ENCODE peak calls at places on chromosomes 16 and 17, in ten cellular contexts. One of them, this sample, is unnamed.

GRCh38 chr17:74530751-74531150 is 524 bp downstream of the CD300LB start:
- DNase-seq in heart left ventricle: no peak
- DNase-seq in stimulated activated CD4-positive, alpha-beta T cell treated with anti-CD3 and anti-CD28 coated beads, Interleukin-2, amount 100 ng/mL, for 24 hours: no peak
- DNase-seq in A549: no peak
- DNase-seq in MM.1S: no peak
- DNase-seq in WTC11: no peak
- DNase-seq in skeletal muscle cell: no peak
- DNase-seq in NCI-H1105: no peak
- DNase-seq in activated T-cell treated with anti-CD3 and anti-CD28 coated beads, Interleukin-2, amount 50 U/mL, for 72 hours: no peak
- DNase-seq in NCI-H82: no peak
- DNase-seq in this sample: no peak

GRCh38 chr17:8186446-8186786 is 3.6 kb downstream of the BORCS6 start:
- DNase-seq in MM.1S: no peak
- DNase-seq in WTC11: no peak
- DNase-seq in NCI-H82: no peak
- DNase-seq in A549: no peak
- DNase-seq in skeletal muscle cell: no peak
- DNase-seq in activated T-cell treated with anti-CD3 and anti-CD28 coated beads, Interleukin-2, amount 50 U/mL, for 72 hours: no peak
- DNase-seq in stimulated activated CD4-positive, alpha-beta T cell treated with anti-CD3 and anti-CD28 coated beads, Interleukin-2, amount 100 ng/mL, for 24 hours: no peak
- DNase-seq in heart left ventricle: no peak
- DNase-seq in NCI-H1105: no peak
- DNase-seq in this sample: no peak

GRCh38 chr16:71628810-71629209 is 2.8 kb downstream of the MARVELD3 start:
- DNase-seq in NCI-H82: no peak
- DNase-seq in skeletal muscle cell: peak
- DNase-seq in stimulated activated CD4-positive, alpha-beta T cell treated with anti-CD3 and anti-CD28 coated beads, Interleukin-2, amount 100 ng/mL, for 24 hours: no peak
- DNase-seq in heart left ventricle: no peak
- DNase-seq in NCI-H1105: no peak
- DNase-seq in WTC11: no peak
- DNase-seq in A549: no peak
- DNase-seq in activated T-cell treated with anti-CD3 and anti-CD28 coated beads, Interleukin-2, amount 50 U/mL, for 72 hours: no peak
- DNase-seq in MM.1S: no peak
- DNase-seq in this sample: peak

GRCh38 chr16:2749476-2749875 is 3.0 kb upstream of the SRRM2 start:
- DNase-seq in activated T-cell treated with anti-CD3 and anti-CD28 coated beads, Interleukin-2, amount 50 U/mL, for 72 hours: no peak
- DNase-seq in A549: no peak
- DNase-seq in NCI-H1105: no peak
- DNase-seq in heart left ventricle: no peak
- DNase-seq in NCI-H82: no peak
- DNase-seq in WTC11: no peak
- DNase-seq in stimulated activated CD4-positive, alpha-beta T cell treated with anti-CD3 and anti-CD28 coated beads, Interleukin-2, amount 100 ng/mL, for 24 hours: no peak
- DNase-seq in MM.1S: no peak
- DNase-seq in skeletal muscle cell: no peak
- DNase-seq in this sample: peak

GRCh38 chr17:77035526-77035925 is 105.2 kb upstream of the SEC14L1 start:
- DNase-seq in NCI-H82: no peak
- DNase-seq in A549: no peak
- DNase-seq in skeletal muscle cell: no peak
- DNase-seq in WTC11: no peak
- DNase-seq in heart left ventricle: no peak
- DNase-seq in NCI-H1105: no peak
- DNase-seq in MM.1S: no peak
- DNase-seq in activated T-cell treated with anti-CD3 and anti-CD28 coated beads, Interleukin-2, amount 50 U/mL, for 72 hours: no peak
- DNase-seq in stimulated activated CD4-positive, alpha-beta T cell treated with anti-CD3 and anti-CD28 coated beads, Interleukin-2, amount 100 ng/mL, for 24 hours: no peak
- DNase-seq in this sample: no peak

GRCh38 chr17:80832266-80832676 is 159.4 kb upstream of the CHMP6 start:
- DNase-seq in WTC11: peak
- DNase-seq in MM.1S: no peak
- DNase-seq in skeletal muscle cell: no peak
- DNase-seq in heart left ventricle: no peak
- DNase-seq in NCI-H82: peak
- DNase-seq in A549: peak
- DNase-seq in NCI-H1105: peak
- DNase-seq in stimulated activated CD4-positive, alpha-beta T cell treated with anti-CD3 and anti-CD28 coated beads, Interleukin-2, amount 100 ng/mL, for 24 hours: no peak
- DNase-seq in activated T-cell treated with anti-CD3 and anti-CD28 coated beads, Interleukin-2, amount 50 U/mL, for 72 hours: no peak
- DNase-seq in this sample: peak

GRCh38 chr17:77371117-77371887 is 230.5 kb downstream of the SEC14L1 start:
- DNase-seq in stimulated activated CD4-positive, alpha-beta T cell treated with anti-CD3 and anti-CD28 coated beads, Interleukin-2, amount 100 ng/mL, for 24 hours: no peak
- DNase-seq in NCI-H1105: no peak
- DNase-seq in NCI-H82: no peak
- DNase-seq in WTC11: no peak
- DNase-seq in activated T-cell treated with anti-CD3 and anti-CD28 coated beads, Interleukin-2, amount 50 U/mL, for 72 hours: no peak
- DNase-seq in MM.1S: peak
- DNase-seq in skeletal muscle cell: no peak
- DNase-seq in heart left ventricle: no peak
- DNase-seq in A549: no peak
- DNase-seq in this sample: peak

GRCh38 chr16:876523-877241 is 76.1 kb upstream of the GNG13 start:
- DNase-seq in activated T-cell treated with anti-CD3 and anti-CD28 coated beads, Interleukin-2, amount 50 U/mL, for 72 hours: no peak
- DNase-seq in MM.1S: no peak
- DNase-seq in stimulated activated CD4-positive, alpha-beta T cell treated with anti-CD3 and anti-CD28 coated beads, Interleukin-2, amount 100 ng/mL, for 24 hours: no peak
- DNase-seq in heart left ventricle: no peak
- DNase-seq in NCI-H1105: no peak
- DNase-seq in skeletal muscle cell: no peak
- DNase-seq in A549: no peak
- DNase-seq in NCI-H82: no peak
- DNase-seq in WTC11: no peak
- DNase-seq in this sample: no peak

GRCh38 chr16:77599793-77600415 is 122.4 kb upstream of the NUDT7 start:
- DNase-seq in heart left ventricle: no peak
- DNase-seq in activated T-cell treated with anti-CD3 and anti-CD28 coated beads, Interleukin-2, amount 50 U/mL, for 72 hours: peak
- DNase-seq in MM.1S: peak
- DNase-seq in NCI-H1105: peak
- DNase-seq in WTC11: no peak
- DNase-seq in NCI-H82: peak
- DNase-seq in stimulated activated CD4-positive, alpha-beta T cell treated with anti-CD3 and anti-CD28 coated beads, Interleukin-2, amount 100 ng/mL, for 24 hours: no peak
- DNase-seq in skeletal muscle cell: no peak
- DNase-seq in A549: peak
- DNase-seq in this sample: peak

GRCh38 chr17:15406081-15406480 is 61.3 kb downstream of the CDRT4 start:
- DNase-seq in NCI-H1105: no peak
- DNase-seq in activated T-cell treated with anti-CD3 and anti-CD28 coated beads, Interleukin-2, amount 50 U/mL, for 72 hours: no peak
- DNase-seq in heart left ventricle: no peak
- DNase-seq in NCI-H82: no peak
- DNase-seq in WTC11: no peak
- DNase-seq in MM.1S: no peak
- DNase-seq in stimulated activated CD4-positive, alpha-beta T cell treated with anti-CD3 and anti-CD28 coated beads, Interleukin-2, amount 100 ng/mL, for 24 hours: no peak
- DNase-seq in skeletal muscle cell: no peak
- DNase-seq in A549: no peak
- DNase-seq in this sample: no peak

GRCh38 chr16:11201498-11202259 is 54.3 kb downstream of the SOCS1 start:
- DNase-seq in NCI-H82: no peak
- DNase-seq in WTC11: peak
- DNase-seq in activated T-cell treated with anti-CD3 and anti-CD28 coated beads, Interleukin-2, amount 50 U/mL, for 72 hours: no peak
- DNase-seq in stimulated activated CD4-positive, alpha-beta T cell treated with anti-CD3 and anti-CD28 coated beads, Interleukin-2, amount 100 ng/mL, for 24 hours: no peak
- DNase-seq in MM.1S: no peak
- DNase-seq in NCI-H1105: no peak
- DNase-seq in skeletal muscle cell: no peak
- DNase-seq in heart left ventricle: no peak
- DNase-seq in A549: peak
- DNase-seq in this sample: peak

GRCh38 chr16:57568173-57568678 is 25.8 kb downstream of the ADGRG5 start:
- DNase-seq in stimulated activated CD4-positive, alpha-beta T cell treated with anti-CD3 and anti-CD28 coated beads, Interleukin-2, amount 100 ng/mL, for 24 hours: no peak
- DNase-seq in activated T-cell treated with anti-CD3 and anti-CD28 coated beads, Interleukin-2, amount 50 U/mL, for 72 hours: no peak
- DNase-seq in heart left ventricle: no peak
- DNase-seq in A549: no peak
- DNase-seq in WTC11: no peak
- DNase-seq in NCI-H1105: no peak
- DNase-seq in skeletal muscle cell: no peak
- DNase-seq in MM.1S: no peak
- DNase-seq in NCI-H82: no peak
- DNase-seq in this sample: no peak

GRCh38 chr17:47280072-47280811 is 26.6 kb downstream of the ITGB3 start:
- DNase-seq in MM.1S: no peak
- DNase-seq in stimulated activated CD4-positive, alpha-beta T cell treated with anti-CD3 and anti-CD28 coated beads, Interleukin-2, amount 100 ng/mL, for 24 hours: no peak
- DNase-seq in skeletal muscle cell: no peak
- DNase-seq in WTC11: no peak
- DNase-seq in A549: no peak
- DNase-seq in NCI-H1105: no peak
- DNase-seq in heart left ventricle: no peak
- DNase-seq in NCI-H82: no peak
- DNase-seq in activated T-cell treated with anti-CD3 and anti-CD28 coated beads, Interleukin-2, amount 50 U/mL, for 72 hours: no peak
- DNase-seq in this sample: peak

GRCh38 chr16:25177831-25178688 is 38.7 kb upstream of the AQP8 start:
- DNase-seq in stimulated activated CD4-positive, alpha-beta T cell treated with anti-CD3 and anti-CD28 coated beads, Interleukin-2, amount 100 ng/mL, for 24 hours: no peak
- DNase-seq in skeletal muscle cell: no peak
- DNase-seq in NCI-H82: no peak
- DNase-seq in activated T-cell treated with anti-CD3 and anti-CD28 coated beads, Interleukin-2, amount 50 U/mL, for 72 hours: no peak
- DNase-seq in MM.1S: no peak
- DNase-seq in WTC11: no peak
- DNase-seq in NCI-H1105: no peak
- DNase-seq in A549: no peak
- DNase-seq in heart left ventricle: no peak
- DNase-seq in this sample: no peak

GRCh38 chr17:31320791-31321190 is 631 bp downstream of the EVI2A start:
- DNase-seq in heart left ventricle: no peak
- DNase-seq in stimulated activated CD4-positive, alpha-beta T cell treated with anti-CD3 and anti-CD28 coated beads, Interleukin-2, amount 100 ng/mL, for 24 hours: no peak
- DNase-seq in activated T-cell treated with anti-CD3 and anti-CD28 coated beads, Interleukin-2, amount 50 U/mL, for 72 hours: no peak
- DNase-seq in MM.1S: peak
- DNase-seq in skeletal muscle cell: no peak
- DNase-seq in WTC11: no peak
- DNase-seq in A549: no peak
- DNase-seq in NCI-H82: no peak
- DNase-seq in NCI-H1105: no peak
- DNase-seq in this sample: no peak

GRCh38 chr17:76453431-76453743 is 435 bp upstream of the UBE2O start:
- DNase-seq in activated T-cell treated with anti-CD3 and anti-CD28 coated beads, Interleukin-2, amount 50 U/mL, for 72 hours: no peak
- DNase-seq in NCI-H82: no peak
- DNase-seq in MM.1S: no peak
- DNase-seq in skeletal muscle cell: no peak
- DNase-seq in heart left ventricle: no peak
- DNase-seq in stimulated activated CD4-positive, alpha-beta T cell treated with anti-CD3 and anti-CD28 coated beads, Interleukin-2, amount 100 ng/mL, for 24 hours: no peak
- DNase-seq in A549: no peak
- DNase-seq in NCI-H1105: no peak
- DNase-seq in WTC11: no peak
- DNase-seq in this sample: no peak

GRCh38 chr16:47523342-47524006 is 62.3 kb downstream of the PHKB start:
- DNase-seq in activated T-cell treated with anti-CD3 and anti-CD28 coated beads, Interleukin-2, amount 50 U/mL, for 72 hours: no peak
- DNase-seq in stimulated activated CD4-positive, alpha-beta T cell treated with anti-CD3 and anti-CD28 coated beads, Interleukin-2, amount 100 ng/mL, for 24 hours: no peak
- DNase-seq in heart left ventricle: no peak
- DNase-seq in skeletal muscle cell: no peak
- DNase-seq in A549: no peak
- DNase-seq in NCI-H82: peak
- DNase-seq in NCI-H1105: no peak
- DNase-seq in WTC11: no peak
- DNase-seq in MM.1S: peak
- DNase-seq in this sample: no peak

This sample was measured in NCI-H69.